ENCODE peak calls at places on chromosomes 2 and 18, in eight cellular contexts. Z is stimulated activated CD4-positive, alpha-beta T cell treated with anti-CD3 and anti-CD28 coated beads, Interleukin-1b, Interleukin-23, amount 100 ng/mL, for 1 hour; B is sigmoid colon; D is midbrain; S is NCI-H226; A is omental fat pad; E is NCI-H345; V is H54. W is an unnamed sample.

GRCh38 chr2:39243469-39244123 is at the start of gene CDKL4:
- DNase-seq in Z (no peak), B (no peak), D (no peak), S (no peak), A (no peak), E (peak), V (no peak), W (no peak)

GRCh38 chr2:48049371-48049770 is 143.1 kb upstream of the FBXO11 start:
- DNase-seq in Z (no peak), B (no peak), D (no peak), S (no peak), A (no peak), E (no peak), V (no peak), W (no peak)

GRCh38 chr2:120738786-120739771 is 3.4 kb downstream of the GLI2 start:
- DNase-seq in Z (no peak), B (no peak), D (no peak), S (no peak), A (no peak), E (peak), V (no peak), W (no peak)

GRCh38 chr2:156986339-156986988 is 271.0 kb upstream of the GALNT5 start:
- DNase-seq in Z (no peak), B (no peak), D (no peak), S (no peak), A (no peak), E (no peak), V (no peak), W (no peak)

GRCh38 chr18:79611040-79611681 is 68.4 kb upstream of the CTDP1 start:
- DNase-seq in Z (no peak), B (peak), D (no peak), S (peak), A (no peak), E (no peak), V (peak), W (no peak)

GRCh38 chr2:108911807-108912628 is 77.0 kb downstream of the EDAR start:
- DNase-seq in Z (no peak), B (peak), D (no peak), S (no peak), A (no peak), E (no peak), V (no peak), W (no peak)

GRCh38 chr2:181123798-181124217 is 143.4 kb downstream of the UBE2E3 start:
- DNase-seq in Z (peak), B (no peak), D (no peak), S (no peak), A (no peak), E (no peak), V (no peak), W (no peak)

GRCh38 chr2:241048149-241048948 is 49.9 kb downstream of the SNED1 start:
- DNase-seq in Z (no peak), B (peak), D (no peak), S (no peak), A (no peak), E (no peak), V (no peak), W (no peak)

GRCh38 chr2:46297546-46298271 is 502 bp downstream of the EPAS1 start:
- DNase-seq in Z (peak), B (peak), D (no peak), S (peak), A (peak), E (peak), V (peak), W (no peak)

GRCh38 chr2:236369606-236370005 is 105.4 kb upstream of the ASB18 start:
- DNase-seq in Z (no peak), B (no peak), D (peak), S (no peak), A (no peak), E (no peak), V (no peak), W (no peak)

GRCh38 chr2:28824870-28825269 is 14.2 kb downstream of the SPDYA start:
- DNase-seq in Z (no peak), B (no peak), D (no peak), S (no peak), A (no peak), E (no peak), V (no peak), W (no peak)

GRCh38 chr2:85171916-85172315 is 38.7 kb downstream of the TCF7L1 start:
- DNase-seq in Z (no peak), B (no peak), D (no peak), S (no peak), A (no peak), E (no peak), V (no peak), W (no peak)

GRCh38 chr2:71156531-71156930 is 26.1 kb downstream of the MPHOSPH10 start:
- DNase-seq in Z (no peak), B (peak), D (no peak), S (peak), A (no peak), E (peak), V (no peak), W (no peak)